ENCODE peak calls at places on chromosome 1, in seven cellular contexts. H, E, V, W, D, C and P are unnamed samples.

GRCh38 chr1:1440941-1441888 is 5.7 kb downstream of the VWA1 start:
- DNase-seq in H (no peak), E (peak), V (no peak), W (peak), D (peak), C (peak), P (no peak)

GRCh38 chr1:32893198-32894018 is 7.1 kb downstream of the HPCA start:
- DNase-seq in H (peak), E (peak), V (no peak), W (peak), D (peak), C (peak), P (no peak)

GRCh38 chr1:235017719-235018118 is 110.9 kb downstream of the TOMM20 start:
- DNase-seq in H (no peak), E (no peak), V (no peak), W (no peak), D (no peak), C (no peak), P (no peak)

GRCh38 chr1:70003509-70003908 is 201.9 kb downstream of the LRRC40 start:
- DNase-seq in H (no peak), E (peak), V (no peak), W (no peak), D (no peak), C (no peak), P (no peak)

GRCh38 chr1:40712997-40713396 is 21.5 kb downstream of the NFYC start:
- DNase-seq in H (no peak), E (no peak), V (peak), W (no peak), D (peak), C (no peak), P (no peak)

GRCh38 chr1:221039616-221040015 is 160.4 kb downstream of the HLX start:
- DNase-seq in H (no peak), E (peak), V (no peak), W (no peak), D (no peak), C (no peak), P (no peak)

GRCh38 chr1:200243042-200243437 is 166.8 kb downstream of the ZNF281 start:
- DNase-seq in H (no peak), E (peak), V (no peak), W (no peak), D (peak), C (no peak), P (peak)

GRCh38 chr1:155598842-155599331 is 11.1 kb upstream of the MSTO1 start:
- DNase-seq in H (peak), E (peak), V (no peak), W (no peak), D (peak), C (no peak), P (no peak)

GRCh38 chr1:169694304-169694703 is 17.1 kb downstream of the SELL start:
- DNase-seq in H (no peak), E (no peak), V (no peak), W (no peak), D (peak), C (no peak), P (no peak)

GRCh38 chr1:86419277-86419903 is 4.6 kb upstream of the CLCA2 start:
- DNase-seq in H (no peak), E (peak), V (peak), W (peak), D (peak), C (no peak), P (no peak)

GRCh38 chr1:200965111-200965510 is 58.4 kb downstream of the KIF21B start:
- DNase-seq in H (no peak), E (no peak), V (no peak), W (no peak), D (no peak), C (no peak), P (no peak)

GRCh38 chr1:11882814-11883538 is 24.2 kb upstream of the NPPB start:
- DNase-seq in H (peak), E (no peak), V (no peak), W (peak), D (peak), C (no peak), P (no peak)

GRCh38 chr1:157359309-157360020 is 192.8 kb downstream of the FCRL5 start:
- DNase-seq in H (no peak), E (no peak), V (no peak), W (peak), D (no peak), C (no peak), P (no peak)